ENCODE peak calls at places on chromosomes 4 and X, in five cellular contexts. V is AG04450, Z is tibial artery, J is epithelial cell of proximal tubule, N is fibroblast of lung. D is an unnamed sample.

GRCh38 chr4:98027827-98028226 is 115.4 kb downstream of the STPG2 start:
- DNase-seq in Z (no peak), V (no peak), N (no peak), J (peak; percentile 25), D (no peak)

GRCh38 chr4:105179539-105180401 is 33.1 kb downstream of the TET2 start:
- DNase-seq in Z (no peak), J (peak; percentile 33), N (no peak), V (no peak), D (no peak)

GRCh38 chrX:46444011-46444410 is 101.2 kb downstream of the ZNF674 start:
- DNase-seq in V (peak; percentile 39), Z (no peak), N (peak; percentile 84), J (peak; percentile 74), D (peak; percentile 73)

GRCh38 chr4:156945532-156945931 is 26.1 kb downstream of the PDGFC start:
- DNase-seq in N (no peak), J (no peak), V (no peak), Z (no peak), D (no peak)

GRCh38 chr4:86358176-86358701 is 1.6 kb downstream of the MAPK10 start:
- DNase-seq in V (no peak), J (no peak), Z (no peak), N (peak; percentile 70), D (no peak)

GRCh38 chrX:153905481-153906095 is 1.1 kb downstream of the AVPR2 start:
- DNase-seq in V (no peak), N (no peak), J (no peak), Z (no peak), D (no peak)

GRCh38 chr4:15469402-15470148 is at the start of gene CC2D2A:
- DNase-seq in J (no peak), V (no peak), Z (no peak), N (peak; percentile 75), D (no peak)

GRCh38 chr4:158496030-158496741 is 25.5 kb upstream of the RXFP1 start:
- DNase-seq in J (no peak), Z (no peak), V (no peak), N (no peak), D (no peak)

GRCh38 chr4:4761128-4761991 is 98.1 kb upstream of the MSX1 start:
- DNase-seq in N (no peak), V (no peak), J (no peak), Z (no peak), D (no peak)

GRCh38 chr4:175791221-175791620 is 20.8 kb downstream of the GPM6A start:
- DNase-seq in V (no peak), J (no peak), N (no peak), Z (no peak), D (no peak)

GRCh38 chr4:71711985-71712348 is 71.9 kb downstream of the GC start:
- DNase-seq in Z (no peak), N (no peak), V (no peak), J (no peak), D (no peak)

GRCh38 chr4:185398618-185399017 is 2.0 kb downstream of the ANKRD37 start:
- DNase-seq in N (no peak), V (no peak), Z (no peak), J (no peak), D (no peak)

GRCh38 chr4:19689511-19689910 is 562.2 kb upstream of the SLIT2 start:
- DNase-seq in N (peak; percentile 47), J (peak; percentile 82), Z (no peak), V (no peak), D (peak; percentile 39)

GRCh38 chr4:53908661-53909078 is 155.7 kb downstream of the CHIC2 start:
- DNase-seq in Z (no peak), V (peak; percentile 87), N (peak; percentile 95), J (peak; percentile 51), D (peak; percentile 94)

GRCh38 chr4:98864560-98864959 is 64.4 kb downstream of the EIF4E start:
- DNase-seq in Z (no peak), J (no peak), V (no peak), N (no peak), D (no peak)

GRCh38 chrX:100643212-100643611 is 787 bp upstream of the SRPX2 start:
- DNase-seq in V (no peak), Z (no peak), N (no peak), J (no peak), D (no peak)

GRCh38 chr4:140635606-140636005 is 66.8 kb upstream of the UCP1 start:
- DNase-seq in V (no peak), J (no peak), N (peak; percentile 3), Z (no peak), D (no peak)

GRCh38 chr4:22476011-22476410 is 39.9 kb downstream of the ADGRA3 start:
- DNase-seq in N (no peak), Z (no peak), V (no peak), J (no peak), D (no peak)

GRCh38 chr4:6768539-6768905 is 14.0 kb upstream of the KIAA0232 start:
- DNase-seq in V (no peak), Z (peak; percentile 83), J (no peak), N (peak; percentile 24), D (no peak)

GRCh38 chr4:165055601-165056000 is 1.9 kb downstream of the TRIM75 start:
- DNase-seq in J (no peak), V (no peak), N (no peak), Z (no peak), D (no peak)

GRCh38 chr4:152197211-152197610 is 338.7 kb downstream of the FBXW7 start:
- DNase-seq in V (no peak), Z (no peak), N (no peak), J (no peak), D (no peak)

GRCh38 chr4:168908093-168908492 is 102.0 kb downstream of the CBR4 start:
- DNase-seq in J (no peak), V (no peak), N (peak; percentile 53), Z (no peak), D (no peak)

GRCh38 chr4:121688261-121688660 is 8.5 kb downstream of the ANXA5 start:
- DNase-seq in V (no peak), Z (no peak), J (no peak), N (no peak), D (no peak)

GRCh38 chr4:77079281-77079680 is 3.5 kb upstream of the CCNI start:
- DNase-seq in V (no peak), J (no peak), N (no peak), Z (no peak), D (no peak)

GRCh38 chr4:87079967-87080366 is 140.5 kb downstream of the KLHL8 start:
- DNase-seq in V (no peak), N (no peak), Z (no peak), J (no peak), D (no peak)

GRCh38 chrX:87374324-87374723 is 143.3 kb upstream of the KLHL4 start:
- DNase-seq in J (no peak), N (no peak), Z (no peak), V (no peak), D (no peak)

GRCh38 chr4:17817027-17817426 is 6.2 kb downstream of the NCAPG start:
- DNase-seq in N (peak; percentile 87), J (peak; percentile 47), Z (no peak), V (peak; percentile 47), D (peak; percentile 57)

GRCh38 chr4:73730854-73731253 is 9.5 kb upstream of the CXCL8 start:
- DNase-seq in J (no peak), N (no peak), V (no peak), Z (no peak), D (no peak)

GRCh38 chr4:113700602-113701150 is 60.9 kb downstream of the CAMK2D start:
- DNase-seq in V (no peak), N (peak; percentile 26), J (no peak), Z (no peak), D (no peak)

GRCh38 chrX:31366076-31366475 is 294.2 kb upstream of the FTHL17 start:
- DNase-seq in N (no peak), V (no peak), J (peak; percentile 1), Z (no peak), D (no peak)

GRCh38 chr4:139876328-139876941 is 210.8 kb downstream of the MGST2 start:
- DNase-seq in N (no peak), J (no peak), V (no peak), Z (no peak), D (no peak)

GRCh38 chrX:129825746-129826505 is 17.8 kb downstream of the ZDHHC9 start:
- DNase-seq in V (no peak), N (no peak), Z (no peak), J (no peak), D (no peak)

GRCh38 chr4:31020363-31020762 is 300.2 kb downstream of the PCDH7 start:
- DNase-seq in J (no peak), V (no peak), N (no peak), Z (no peak), D (no peak)

GRCh38 chr4:31015123-31015522 is 295.0 kb downstream of the PCDH7 start:
- DNase-seq in N (no peak), V (no peak), Z (no peak), J (no peak), D (no peak)

GRCh38 chr4:31021008-31021407 is 300.8 kb downstream of the PCDH7 start:
- DNase-seq in Z (no peak), V (no peak), J (no peak), N (no peak), D (no peak)

DNA sequence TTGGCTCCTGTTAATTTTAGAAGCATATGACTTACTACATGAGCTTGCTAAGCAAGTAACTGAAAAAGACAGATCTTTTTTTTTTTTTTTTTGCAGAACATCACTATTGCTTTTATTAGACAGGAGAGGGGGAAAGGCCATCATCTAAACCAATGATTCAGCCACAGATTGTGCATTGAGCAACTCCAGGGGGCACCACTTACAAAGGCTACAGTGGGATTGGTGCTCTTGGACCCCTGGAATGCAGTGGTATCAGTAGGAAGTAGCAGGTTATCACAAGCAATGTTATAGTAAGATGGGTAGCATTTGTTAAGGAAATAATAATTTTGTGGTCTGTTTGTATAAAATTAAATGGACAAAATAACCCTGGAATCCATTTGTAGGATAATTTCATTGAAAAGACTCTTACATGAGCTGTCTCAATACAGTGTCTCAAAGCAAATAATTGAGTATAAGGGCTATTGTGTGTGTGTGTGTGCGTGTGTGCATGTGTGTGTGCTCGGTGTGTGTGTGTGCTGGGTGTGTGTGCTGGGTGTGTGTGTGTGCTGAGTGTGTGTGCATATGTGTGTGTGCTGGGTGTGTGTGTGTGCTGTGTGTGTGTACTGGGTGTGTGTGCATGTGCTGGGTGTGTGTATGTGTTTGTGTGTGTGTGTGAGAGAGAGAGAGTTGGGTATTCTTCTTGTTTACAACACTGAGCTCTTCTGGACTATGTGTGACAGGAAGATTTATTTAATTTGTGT is 296.3 kb downstream of the PCDH7 start:
- DNase-seq in J (no peak), V (no peak), Z (no peak), N (no peak), D (no peak)
- TF ChIP-seq CTCF in J (no peak), V (no peak), Z (no peak), N (no peak), D (no peak)

GRCh38 chr4:183321079-183321478 is 1.0 kb upstream of the CLDN22 start:
- DNase-seq in V (no peak), J (no peak), N (no peak), Z (no peak), D (no peak)
- H3K4me3 ChIP-seq in V (no peak overlapping the region), J (no peak overlapping the region), N (no peak overlapping the region), Z (no peak overlapping the region), D (no peak overlapping the region)

GRCh38 chrX:148070504-148070877 is 89.4 kb downstream of the FMR1NB start:
- DNase-seq in V (no peak), J (no peak), N (no peak), Z (no peak), D (no peak)
- TF ChIP-seq CTCF in V (no peak), J (no peak), N (no peak), Z (no peak), D (no peak)

GRCh38 chr4:147865926-147866325 is 134.0 kb downstream of the ARHGAP10 start:
- DNase-seq in V (no peak), Z (no peak), N (peak; percentile 34), J (no peak), D (no peak)
- H3K4me3 ChIP-seq in V (no peak overlapping the region), Z (no peak overlapping the region), N (no peak overlapping the region), J (no peak overlapping the region), D (no peak overlapping the region)